ENCODE peak calls at places on chromosomes 4 and X, in nine cellular contexts. T, J, K, L, B, Y, V, G and X are unnamed samples.
A peak's percentile ranks its signal among the peaks of the same experiment; 100 is the strongest.

GRCh38 chrX:19772759-19773623 is 114.4 kb downstream of the SH3KBP1 start:
- DNase-seq in T (no peak), J (no peak), K (no peak), L (no peak), B (no peak), Y (no peak), V (no peak), G (no peak), X (no peak)

GRCh38 chrX:120561634-120562568 is 1.1 kb upstream of the CUL4B start:
- DNase-seq in T (no peak), J (no peak), K (no peak), L (no peak), B (no peak), Y (no peak), V (no peak), G (no peak), X (no peak)

GRCh38 chr4:56656346-56656643 is 24.8 kb downstream of the HOPX start:
- DNase-seq in T (peak; percentile 30), J (peak; percentile 36), K (no peak), L (no peak), B (no peak), Y (no peak), V (no peak), G (no peak), X (no peak)

GRCh38 chr4:86895692-86896488 is 3.7 kb upstream of the C4orf36 start:
- DNase-seq in T (no peak), J (no peak), K (peak; percentile 58), L (peak; percentile 79), B (peak; percentile 74), Y (peak; percentile 71), V (peak; percentile 78), G (no peak), X (peak; percentile 65)

GRCh38 chrX:25154168-25154567 is 138.4 kb upstream of the ARX start:
- DNase-seq in T (no peak), J (no peak), K (no peak), L (no peak), B (no peak), Y (no peak), V (no peak), G (no peak), X (no peak)

GRCh38 chrX:10769696-10770619 is 149.6 kb upstream of the MID1 start:
- DNase-seq in T (no peak), J (no peak), K (no peak), L (peak; percentile 23), B (peak; percentile 31), Y (no peak), V (peak; percentile 37), G (no peak), X (peak; percentile 40)

GRCh38 chr4:128858875-128859696 is 49.6 kb downstream of the JADE1 start:
- DNase-seq in T (no peak), J (no peak), K (no peak), L (no peak), B (no peak), Y (no peak), V (no peak), G (no peak), X (no peak)

GRCh38 chr4:3573131-3573530 is 40.9 kb upstream of the LRPAP1 start:
- DNase-seq in T (no peak), J (no peak), K (no peak), L (no peak), B (no peak), Y (no peak), V (no peak), G (no peak), X (peak; percentile 27)

GRCh38 chr4:33493231-33493630 is 2751.1 kb downstream of the ARAP2 start:
- DNase-seq in T (no peak), J (no peak), K (no peak), L (no peak), B (no peak), Y (no peak), V (no peak), G (no peak), X (no peak)

GRCh38 chrX:33330798-33331197 is 119.4 kb upstream of the DMD start:
- DNase-seq in T (no peak), J (no peak), K (no peak), L (no peak), B (no peak), Y (no peak), V (no peak), G (no peak), X (no peak)

GRCh38 chrX:63713510-63713909 is 71.5 kb downstream of the ARHGEF9 start:
- DNase-seq in T (no peak), J (no peak), K (no peak), L (peak; percentile 68), B (no peak), Y (no peak), V (peak; percentile 30), G (no peak), X (no peak)

GRCh38 chr4:32789026-32789608 is 2068.9 kb downstream of the PCDH7 start:
- DNase-seq in T (no peak), J (no peak), K (no peak), L (no peak), B (peak; percentile 76), Y (no peak), V (peak; percentile 72), G (no peak), X (no peak)

GRCh38 chr4:133178960-133179359 is 29.9 kb downstream of the PCDH10 start:
- DNase-seq in T (no peak), J (no peak), K (no peak), L (no peak), B (peak; percentile 45), Y (no peak), V (no peak), G (no peak), X (no peak)

GRCh38 chrX:133171962-133172708 is 46.0 kb downstream of the TFDP3 start:
- DNase-seq in T (no peak), J (no peak), K (no peak), L (peak; percentile 41), B (peak; percentile 87), Y (no peak), V (peak; percentile 17), G (no peak), X (peak; percentile 17)

GRCh38 chr4:68490826-68491457 is 43.7 kb downstream of the TMPRSS11E start:
- DNase-seq in T (no peak), J (no peak), K (no peak), L (peak; percentile 45), B (peak; percentile 4), Y (no peak), V (no peak), G (no peak), X (no peak)

GRCh38 chr4:173264245-173264959 is 69.8 kb downstream of the HMGB2 start:
- DNase-seq in T (peak; percentile 2), J (peak; percentile 34), K (no peak), L (peak; percentile 10), B (peak; percentile 92), Y (no peak), V (no peak), G (no peak), X (no peak)

GRCh38 chr4:147284218-147284617 is 196.7 kb upstream of the EDNRA start:
- DNase-seq in T (no peak), J (no peak), K (no peak), L (no peak), B (no peak), Y (no peak), V (peak; percentile 23), G (no peak), X (no peak)

GRCh38 chr4:121784975-121785374 is 16.1 kb upstream of the EXOSC9 start:
- DNase-seq in T (no peak), J (no peak), K (no peak), L (no peak), B (peak; percentile 47), Y (no peak), V (no peak), G (no peak), X (no peak)

GRCh38 chrX:95346854-95347253 is 1337.8 kb upstream of the DIAPH2 start:
- DNase-seq in T (no peak), J (no peak), K (no peak), L (no peak), B (peak; percentile 39), Y (peak; percentile 0), V (peak; percentile 14), G (no peak), X (no peak)

GRCh38 chr4:65665951-65666523 is 4.3 kb downstream of the EPHA5 start:
- DNase-seq in T (no peak), J (no peak), K (no peak), L (no peak), B (peak; percentile 86), Y (no peak), V (no peak), G (no peak), X (peak; percentile 11)
- H3K27me3 ChIP-seq in T (peaks cover 4% of the 10 kb centered on the region), J (no peaks in the 10 kb centered on the region), K (no peaks in the 10 kb centered on the region), L (peaks cover 58% of the 10 kb centered on the region), B (no peaks in the 10 kb centered on the region), Y (peaks cover 3% of the 10 kb centered on the region), V (peaks cover 18% of the 10 kb centered on the region), G (peaks cover 73% of the 10 kb centered on the region), X (peaks cover 45% of the 10 kb centered on the region)

DNA sequence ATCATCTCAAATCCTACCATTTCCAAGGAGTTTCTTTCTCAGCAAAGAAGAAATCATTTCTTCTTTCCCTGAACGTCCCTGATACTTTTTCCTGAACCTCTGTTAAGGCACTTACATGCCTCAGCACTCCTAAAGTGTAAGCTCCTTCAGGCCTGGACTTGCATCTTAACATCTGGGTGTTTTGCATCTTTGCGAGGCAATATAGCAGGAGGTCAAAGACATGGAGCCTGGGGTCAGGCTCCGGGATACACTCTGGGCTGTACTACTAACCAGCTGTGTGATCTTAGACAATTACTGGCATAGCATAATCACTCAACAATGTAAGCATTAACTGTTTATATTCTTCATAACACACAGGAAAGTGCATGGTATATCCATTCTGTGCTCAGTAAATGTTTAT is 275.5 kb upstream of the BOD1L1 start:
- DNase-seq in T (no peak), J (no peak), K (no peak), L (no peak), B (no peak), Y (no peak), V (no peak), G (no peak), X (no peak)
- H3K4me3 ChIP-seq in T (no peak overlapping the region), J (no peak overlapping the region), K (no peak overlapping the region), L (no peak overlapping the region), B (no peak overlapping the region), Y (no peak overlapping the region), V (no peak overlapping the region), G (no peak overlapping the region), X (no peak overlapping the region)

GRCh38 chrX:70444326-70445196 is at the start of gene DLG3:
- DNase-seq in T (no peak), J (no peak), K (no peak), L (peak; percentile 57), B (peak; percentile 45), Y (no peak), V (peak; percentile 56), G (no peak), X (peak; percentile 89)
- H3K27me3 ChIP-seq in T (peaks cover 3% of the 10 kb centered on the region), J (no peaks in the 10 kb centered on the region), K (no peaks in the 10 kb centered on the region), L (peaks cover 63% of the 10 kb centered on the region), B (peaks cover 51% of the 10 kb centered on the region), Y (peaks cover 4% of the 10 kb centered on the region), V (no peaks in the 10 kb centered on the region), G (peaks cover 57% of the 10 kb centered on the region), X (peaks cover 11% of the 10 kb centered on the region)

DNA sequence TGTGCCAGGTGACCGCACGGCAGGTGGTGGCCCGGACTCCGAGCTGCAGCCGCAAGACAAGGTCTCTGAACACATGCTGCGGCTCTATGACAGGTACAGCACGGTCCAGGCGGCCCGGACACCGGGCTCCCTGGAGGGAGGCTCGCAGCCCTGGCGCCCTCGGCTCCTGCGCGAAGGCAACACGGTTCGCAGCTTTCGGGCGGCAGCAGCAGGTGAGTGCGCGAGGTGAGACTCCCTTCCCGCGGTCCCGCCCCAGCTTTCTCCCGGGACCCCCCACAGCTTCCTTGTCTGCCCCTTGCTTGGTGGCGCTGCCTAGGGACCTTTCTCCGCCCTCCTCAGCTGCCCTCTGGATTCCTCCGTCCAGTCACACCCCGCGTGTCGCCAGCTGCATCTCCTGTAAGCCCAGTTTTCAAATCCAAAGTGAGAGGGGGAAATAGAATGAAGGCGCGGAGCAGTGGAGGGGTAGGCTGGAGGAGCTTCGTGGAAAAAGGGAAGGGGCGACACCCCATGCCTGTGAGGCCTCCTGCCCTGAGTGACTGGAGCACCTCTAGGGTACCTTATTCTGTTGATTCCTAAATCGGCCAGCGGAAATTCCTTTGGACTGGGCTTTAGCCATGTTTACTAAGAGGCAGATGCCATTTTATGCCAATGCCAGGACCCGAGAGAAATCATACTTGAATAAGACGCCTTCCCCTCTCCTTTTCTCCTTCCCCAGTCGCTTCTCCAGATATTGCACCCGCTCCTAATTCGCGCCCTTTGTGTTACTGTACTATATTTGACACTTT is 1.1 kb downstream of the BMP3 start:
- DNase-seq in T (no peak), J (no peak), K (no peak), L (no peak), B (no peak), Y (no peak), V (peak; percentile 11), G (no peak), X (peak; percentile 68)
- H3K4me3 ChIP-seq in T (no peak overlapping the region), J (peak overlapping the region; percentile 42), K (peak overlapping the region; percentile 15), L (peak overlapping the region; percentile 40), B (no peak overlapping the region), Y (no peak overlapping the region), V (peak overlapping the region; percentile 22), G (peak overlapping the region; percentile 22), X (peak overlapping the region; percentile 51)